ENCODE peak calls at places on chromosomes 4 and X, in seven cellular contexts. N is activated CD8-positive, alpha-beta T cell treated with anti-CD3 and anti-CD28 coated beads, Interleukin-2, amount 10 ng/mL, durations not matched to agents 7 days and 5 days; W is NCI-H460; O is psoas muscle; V is hypothalamus; P is OCI-LY7; R is DMS 273 treated with DMSO at 0.1 percent for 48 hours. L is an unnamed sample.

GRCh38 chr4:54152846-54153600 is 53.1 kb downstream of the GSX2 start:
- DNase-seq in N (no peak), W (no peak), O (no peak), V (no peak), P (no peak), R (no peak), L (peak)

GRCh38 chr4:80187677-80188076 is 9.6 kb upstream of the PRDM8 start:
- DNase-seq in N (no peak), W (no peak), O (no peak), V (no peak), P (no peak), R (no peak), L (no peak)

GRCh38 chr4:10731162-10731561 is 46.6 kb upstream of the CLNK start:
- DNase-seq in N (no peak), W (no peak), O (no peak), V (no peak), P (no peak), R (no peak), L (no peak)

GRCh38 chrX:72128183-72128834 is 3.4 kb downstream of the RTL5 start:
- DNase-seq in N (no peak), W (no peak), O (no peak), V (no peak), P (no peak), R (no peak), L (no peak)

GRCh38 chr4:26522478-26522877 is 32.2 kb upstream of the CCKAR start:
- DNase-seq in N (no peak), W (no peak), O (no peak), V (no peak), P (no peak), R (no peak), L (no peak)

GRCh38 chrX:119266364-119266995 is 30.4 kb downstream of the PGRMC1 start:
- DNase-seq in N (peak), W (peak), O (no peak), V (peak), P (peak), R (no peak), L (peak)

GRCh38 chr4:169724251-169724650 is 33.5 kb downstream of the HPF1 start:
- DNase-seq in N (no peak), W (no peak), O (no peak), V (no peak), P (no peak), R (no peak), L (no peak)

GRCh38 chr4:1285790-1286553 is 3.7 kb upstream of the MAEA start:
- DNase-seq in N (peak), W (peak), O (no peak), V (no peak), P (peak), R (no peak), L (no peak)

GRCh38 chr4:129641179-129641578 is 545.2 kb downstream of the C4orf33 start:
- DNase-seq in N (peak), W (peak), O (peak), V (peak), P (peak), R (no peak), L (no peak)

GRCh38 chrX:80138938-80139337 is 124.4 kb downstream of the TBX22 start:
- DNase-seq in N (no peak), W (no peak), O (no peak), V (no peak), P (no peak), R (no peak), L (no peak)

GRCh38 chrX:22748093-22748999 is 251.4 kb upstream of the DDX53 start:
- DNase-seq in N (peak), W (peak), O (no peak), V (peak), P (peak), R (peak), L (no peak)

GRCh38 chr4:7816771-7817170 is 122.9 kb downstream of the AFAP1 start:
- DNase-seq in N (no peak), W (no peak), O (no peak), V (no peak), P (no peak), R (no peak), L (no peak)

GRCh38 chrX:13109811-13110210 is 65.4 kb upstream of the FAM9C start:
- DNase-seq in N (no peak), W (peak), O (no peak), V (no peak), P (no peak), R (no peak), L (no peak)

L was measured in H54.